ENCODE peak calls at places on chromosomes 13 and 19, in four cellular contexts. A is ACHN; X is activated naive CD4-positive, alpha-beta T cell treated with Interleukin-2 at 50 U/mL for 16 hours; Y is MV-4-11. W is an unnamed sample.

GRCh38 chr13:58024103-58024502 is 392.6 kb downstream of the PCDH17 start:
- DNase-seq in A (no peak), X (no peak), Y (no peak), W (no peak)

GRCh38 chr13:108961542-108962125 is 332.2 kb downstream of the MYO16 start:
- DNase-seq in A (peak), X (no peak), Y (peak), W (peak)

GRCh38 chr13:79637086-79637763 is 156.3 kb downstream of the NDFIP2 start:
- DNase-seq in A (no peak), X (no peak), Y (no peak), W (no peak)

GRCh38 chr19:16590876-16591802 is 18.9 kb upstream of the SLC35E1 start:
- DNase-seq in A (no peak), X (no peak), Y (no peak), W (no peak)

GRCh38 chr19:28701491-28701890 is 511.5 kb downstream of the UQCRFS1 start:
- DNase-seq in A (no peak), X (no peak), Y (no peak), W (peak)

GRCh38 chr13:90414691-90415596 is 932.5 kb upstream of the MIR17HG start:
- DNase-seq in A (peak), X (no peak), Y (no peak), W (peak)

GRCh38 chr13:114079601-114080536 is 52.6 kb downstream of the RASA3 start:
- DNase-seq in A (no peak), X (no peak), Y (no peak), W (no peak)

GRCh38 chr19:3198901-3199700 is 13.4 kb downstream of the NCLN start:
- DNase-seq in A (no peak), X (no peak), Y (peak), W (no peak)

GRCh38 chr19:22595918-22596341 is 38.2 kb upstream of the ZNF492 start:
- DNase-seq in A (no peak), X (no peak), Y (no peak), W (no peak)

GRCh38 chr13:106001443-106001842 is 534.0 kb downstream of the EFNB2 start:
- DNase-seq in A (no peak), X (no peak), Y (no peak), W (no peak)

GRCh38 chr13:106874308-106874707 is 306.4 kb upstream of the ARGLU1 start:
- DNase-seq in A (no peak), X (no peak), Y (no peak), W (no peak)

GRCh38 chr13:35923347-35923746 is 207.8 kb downstream of the DCLK1 start:
- DNase-seq in A (peak), X (no peak), Y (no peak), W (peak)

GRCh38 chr19:13987101-13987890 is 18.8 kb downstream of the RFX1 start:
- DNase-seq in A (no peak), X (no peak), Y (peak), W (no peak)

GRCh38 chr19:18961767-18962423 is 20.9 kb upstream of the HOMER3 start:
- DNase-seq in A (no peak), X (no peak), Y (no peak), W (no peak)

GRCh38 chr19:2722541-2723344 is 1.6 kb upstream of the DIRAS1 start:
- DNase-seq in A (peak), X (no peak), Y (peak), W (peak)

GRCh38 chr13:30133976-30134375 is 173.4 kb downstream of the KATNAL1 start:
- DNase-seq in A (no peak), X (no peak), Y (no peak), W (no peak)

GRCh38 chr19:2546128-2547032 is 70.5 kb downstream of the GADD45B start:
- DNase-seq in A (no peak), X (no peak), Y (peak), W (peak)

W was measured in RCC 7860.